ENCODE peak calls at places on chromosomes 1 and 21, in five cellular contexts. E, V, K, H and A are unnamed samples.

GRCh38 chr1:31943546-31944184 is 5.5 kb upstream of the PTP4A2 start:
- DNase-seq in E (no peak), V (no peak), K (no peak), H (peak), A (no peak)

GRCh38 chr1:223654083-223654482 is 11.4 kb downstream of the CAPN8 start:
- DNase-seq in E (no peak), V (no peak), K (no peak), H (no peak), A (no peak)

GRCh38 chr1:21201650-21202049 is 25.0 kb upstream of the EIF4G3 start:
- DNase-seq in E (no peak), V (no peak), K (no peak), H (no peak), A (no peak)

GRCh38 chr1:35129080-35129479 is 49.9 kb downstream of the ZMYM1 start:
- DNase-seq in E (no peak), V (no peak), K (no peak), H (no peak), A (no peak)

GRCh38 chr21:44564886-44565598 is 6.4 kb upstream of the KRTAP10-3 start:
- DNase-seq in E (no peak), V (no peak), K (no peak), H (no peak), A (no peak)

GRCh38 chr1:41322835-41323234 is 38.4 kb upstream of the FOXO6 start:
- DNase-seq in E (no peak), V (no peak), K (peak), H (peak), A (peak)

GRCh38 chr1:193558491-193559028 is 372.1 kb upstream of the B3GALT2 start:
- DNase-seq in E (no peak), V (peak), K (no peak), H (no peak), A (no peak)

GRCh38 chr1:40476924-40477679 is at the start of gene ZFP69:
- DNase-seq in E (peak), V (no peak), K (peak), H (peak), A (peak)

GRCh38 chr1:111101854-111102642 is 37.8 kb downstream of the DRAM2 start:
- DNase-seq in E (no peak), V (no peak), K (no peak), H (peak), A (no peak)